ENCODE peak calls at places on chromosomes 2 and 18, in nine cellular contexts. One of them, this sample, is unnamed.

GRCh38 chr2:128187032-128187654 is 96.1 kb downstream of the UGGT1 start:
- DNase-seq in right atrium auricular region: no peak
- DNase-seq in left lung: no peak
- DNase-seq in Panc1: no peak
- DNase-seq in heart left ventricle: no peak
- DNase-seq in fibroblast of lung: peak; percentile 81
- DNase-seq in HCT116: no peak
- DNase-seq in CD4-positive, CD25-positive, alpha-beta regulatory T cell: no peak
- DNase-seq in upper lobe of left lung: no peak
- DNase-seq in this sample: no peak

GRCh38 chr2:220263300-220263699 is 635.9 kb downstream of the SLC4A3 start:
- DNase-seq in right atrium auricular region: no peak
- DNase-seq in left lung: no peak
- DNase-seq in Panc1: no peak
- DNase-seq in heart left ventricle: no peak
- DNase-seq in fibroblast of lung: no peak
- DNase-seq in HCT116: no peak
- DNase-seq in CD4-positive, CD25-positive, alpha-beta regulatory T cell: no peak
- DNase-seq in upper lobe of left lung: no peak
- DNase-seq in this sample: no peak

GRCh38 chr2:15485949-15486348 is 75.2 kb downstream of the NBAS start:
- DNase-seq in right atrium auricular region: no peak
- DNase-seq in left lung: no peak
- DNase-seq in Panc1: no peak
- DNase-seq in heart left ventricle: no peak
- DNase-seq in fibroblast of lung: no peak
- DNase-seq in HCT116: no peak
- DNase-seq in CD4-positive, CD25-positive, alpha-beta regulatory T cell: no peak
- DNase-seq in upper lobe of left lung: no peak
- DNase-seq in this sample: no peak

GRCh38 chr2:112839407-112840067 is 3.0 kb upstream of the IL1B start:
- DNase-seq in right atrium auricular region: peak; percentile 71
- DNase-seq in left lung: no peak
- DNase-seq in Panc1: no peak
- DNase-seq in heart left ventricle: no peak
- DNase-seq in fibroblast of lung: no peak
- DNase-seq in HCT116: no peak
- DNase-seq in CD4-positive, CD25-positive, alpha-beta regulatory T cell: no peak
- DNase-seq in upper lobe of left lung: peak; percentile 30
- DNase-seq in this sample: no peak

GRCh38 chr2:71927757-71928715 is 219.6 kb downstream of the CYP26B1 start:
- DNase-seq in right atrium auricular region: no peak
- DNase-seq in left lung: no peak
- DNase-seq in Panc1: no peak
- DNase-seq in heart left ventricle: no peak
- DNase-seq in fibroblast of lung: no peak
- DNase-seq in HCT116: no peak
- DNase-seq in CD4-positive, CD25-positive, alpha-beta regulatory T cell: no peak
- DNase-seq in upper lobe of left lung: no peak
- DNase-seq in this sample: no peak

GRCh38 chr2:120886967-120887672 is 151.5 kb downstream of the GLI2 start:
- DNase-seq in right atrium auricular region: no peak
- DNase-seq in left lung: peak; percentile 62
- DNase-seq in Panc1: no peak
- DNase-seq in heart left ventricle: no peak
- DNase-seq in fibroblast of lung: peak; percentile 58
- DNase-seq in HCT116: no peak
- DNase-seq in CD4-positive, CD25-positive, alpha-beta regulatory T cell: no peak
- DNase-seq in upper lobe of left lung: no peak
- DNase-seq in this sample: no peak

GRCh38 chr2:219687882-219688559 is 60.6 kb downstream of the SLC4A3 start:
- DNase-seq in right atrium auricular region: no peak
- DNase-seq in left lung: no peak
- DNase-seq in Panc1: no peak
- DNase-seq in heart left ventricle: no peak
- DNase-seq in fibroblast of lung: peak; percentile 40
- DNase-seq in HCT116: peak; percentile 83
- DNase-seq in CD4-positive, CD25-positive, alpha-beta regulatory T cell: no peak
- DNase-seq in upper lobe of left lung: no peak
- DNase-seq in this sample: no peak

GRCh38 chr18:24369420-24369819 is 28.2 kb downstream of the OSBPL1A start:
- DNase-seq in right atrium auricular region: no peak
- DNase-seq in left lung: no peak
- DNase-seq in Panc1: no peak
- DNase-seq in heart left ventricle: no peak
- DNase-seq in fibroblast of lung: peak; percentile 54
- DNase-seq in HCT116: no peak
- DNase-seq in CD4-positive, CD25-positive, alpha-beta regulatory T cell: no peak
- DNase-seq in upper lobe of left lung: no peak
- DNase-seq in this sample: no peak

GRCh38 chr2:159140070-159140774 is 146.3 kb downstream of the WDSUB1 start:
- DNase-seq in right atrium auricular region: no peak
- DNase-seq in left lung: no peak
- DNase-seq in Panc1: no peak
- DNase-seq in heart left ventricle: no peak
- DNase-seq in fibroblast of lung: peak; percentile 90
- DNase-seq in HCT116: no peak
- DNase-seq in CD4-positive, CD25-positive, alpha-beta regulatory T cell: no peak
- DNase-seq in upper lobe of left lung: no peak
- DNase-seq in this sample: no peak

GRCh38 chr2:150261691-150262090 is 225.8 kb downstream of the RND3 start:
- DNase-seq in right atrium auricular region: no peak
- DNase-seq in left lung: no peak
- DNase-seq in Panc1: no peak
- DNase-seq in heart left ventricle: no peak
- DNase-seq in fibroblast of lung: no peak
- DNase-seq in HCT116: no peak
- DNase-seq in CD4-positive, CD25-positive, alpha-beta regulatory T cell: no peak
- DNase-seq in upper lobe of left lung: no peak
- DNase-seq in this sample: no peak
- H3K9me3 ChIP-seq in right atrium auricular region: no peaks in the 10 kb centered on the region
- H3K9me3 ChIP-seq in left lung: no peaks in the 10 kb centered on the region
- H3K9me3 ChIP-seq in Panc1: no peaks in the 10 kb centered on the region
- H3K9me3 ChIP-seq in heart left ventricle: peaks cover 11% of the 10 kb centered on the region
- H3K9me3 ChIP-seq in fibroblast of lung: no peaks in the 10 kb centered on the region
- H3K9me3 ChIP-seq in HCT116: no peaks in the 10 kb centered on the region
- H3K9me3 ChIP-seq in CD4-positive, CD25-positive, alpha-beta regulatory T cell: no peaks in the 10 kb centered on the region
- H3K9me3 ChIP-seq in upper lobe of left lung: no peaks in the 10 kb centered on the region
- H3K9me3 ChIP-seq in this sample: no peaks in the 10 kb centered on the region

GRCh38 chr2:2568411-2568810 is 237.3 kb upstream of the MYT1L start:
- DNase-seq in right atrium auricular region: no peak
- DNase-seq in left lung: no peak
- DNase-seq in Panc1: no peak
- DNase-seq in heart left ventricle: no peak
- DNase-seq in fibroblast of lung: no peak
- DNase-seq in HCT116: no peak
- DNase-seq in CD4-positive, CD25-positive, alpha-beta regulatory T cell: no peak
- DNase-seq in upper lobe of left lung: no peak
- DNase-seq in this sample: no peak
- H3K9me3 ChIP-seq in right atrium auricular region: no peaks in the 10 kb centered on the region
- H3K9me3 ChIP-seq in left lung: no peaks in the 10 kb centered on the region
- H3K9me3 ChIP-seq in Panc1: no peaks in the 10 kb centered on the region
- H3K9me3 ChIP-seq in heart left ventricle: no peaks in the 10 kb centered on the region
- H3K9me3 ChIP-seq in fibroblast of lung: peaks cover 7% of the 10 kb centered on the region
- H3K9me3 ChIP-seq in HCT116: peaks cover 9% of the 10 kb centered on the region
- H3K9me3 ChIP-seq in CD4-positive, CD25-positive, alpha-beta regulatory T cell: no peaks in the 10 kb centered on the region
- H3K9me3 ChIP-seq in upper lobe of left lung: no peaks in the 10 kb centered on the region
- H3K9me3 ChIP-seq in this sample: no peaks in the 10 kb centered on the region

GRCh38 chr18:76750269-76750668 is 72.1 kb upstream of the ZNF236 start:
- DNase-seq in right atrium auricular region: no peak
- DNase-seq in left lung: no peak
- DNase-seq in Panc1: no peak
- DNase-seq in heart left ventricle: no peak
- DNase-seq in fibroblast of lung: no peak
- DNase-seq in HCT116: no peak
- DNase-seq in CD4-positive, CD25-positive, alpha-beta regulatory T cell: no peak
- DNase-seq in upper lobe of left lung: no peak
- DNase-seq in this sample: no peak
- H3K9me3 ChIP-seq in right atrium auricular region: peaks cover 7% of the 10 kb centered on the region
- H3K9me3 ChIP-seq in left lung: no peaks in the 10 kb centered on the region
- H3K9me3 ChIP-seq in Panc1: peaks cover 20% of the 10 kb centered on the region
- H3K9me3 ChIP-seq in heart left ventricle: peaks cover 29% of the 10 kb centered on the region
- H3K9me3 ChIP-seq in fibroblast of lung: no peaks in the 10 kb centered on the region
- H3K9me3 ChIP-seq in HCT116: peaks cover 7% of the 10 kb centered on the region
- H3K9me3 ChIP-seq in CD4-positive, CD25-positive, alpha-beta regulatory T cell: peaks cover 16% of the 10 kb centered on the region
- H3K9me3 ChIP-seq in upper lobe of left lung: peaks cover 18% of the 10 kb centered on the region
- H3K9me3 ChIP-seq in this sample: no peaks in the 10 kb centered on the region

GRCh38 chr2:47420214-47420613 is 17.3 kb downstream of the MSH2 start:
- DNase-seq in right atrium auricular region: no peak
- DNase-seq in left lung: no peak
- DNase-seq in Panc1: no peak
- DNase-seq in heart left ventricle: no peak
- DNase-seq in fibroblast of lung: no peak
- DNase-seq in HCT116: no peak
- DNase-seq in CD4-positive, CD25-positive, alpha-beta regulatory T cell: no peak
- DNase-seq in upper lobe of left lung: no peak
- DNase-seq in this sample: no peak

GRCh38 chr2:47422560-47422959 is 19.6 kb downstream of the MSH2 start:
- DNase-seq in right atrium auricular region: no peak
- DNase-seq in left lung: no peak
- DNase-seq in Panc1: no peak
- DNase-seq in heart left ventricle: no peak
- DNase-seq in fibroblast of lung: peak; percentile 69
- DNase-seq in HCT116: no peak
- DNase-seq in CD4-positive, CD25-positive, alpha-beta regulatory T cell: no peak
- DNase-seq in upper lobe of left lung: no peak
- DNase-seq in this sample: no peak

DNA sequence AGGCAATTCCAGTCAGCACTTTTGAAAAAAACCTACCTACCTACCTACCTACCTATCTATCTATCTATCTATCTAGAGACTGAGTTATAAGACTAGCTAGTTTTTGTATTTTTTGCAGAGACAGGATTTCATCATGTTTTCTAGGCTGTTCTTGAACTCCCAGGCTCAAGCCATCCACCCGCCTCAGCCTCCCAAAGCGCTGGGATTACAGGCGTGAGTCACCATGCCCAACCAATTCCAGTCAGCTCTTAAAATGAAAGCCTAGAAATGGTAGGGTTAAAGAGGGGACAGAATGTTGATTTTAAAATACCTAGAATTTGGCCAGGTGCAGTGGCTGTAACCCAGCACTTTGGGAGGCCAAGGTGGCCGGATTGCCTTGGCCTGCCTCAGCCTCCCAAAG is 19.1 kb downstream of the MSH2 start:
- DNase-seq in right atrium auricular region: no peak
- DNase-seq in left lung: no peak
- DNase-seq in Panc1: no peak
- DNase-seq in heart left ventricle: no peak
- DNase-seq in fibroblast of lung: no peak
- DNase-seq in HCT116: no peak
- DNase-seq in CD4-positive, CD25-positive, alpha-beta regulatory T cell: no peak
- DNase-seq in upper lobe of left lung: no peak
- DNase-seq in this sample: no peak
- H3K9me3 ChIP-seq in right atrium auricular region: no peaks in the 10 kb centered on the region
- H3K9me3 ChIP-seq in left lung: no peaks in the 10 kb centered on the region
- H3K9me3 ChIP-seq in Panc1: no peaks in the 10 kb centered on the region
- H3K9me3 ChIP-seq in heart left ventricle: no peaks in the 10 kb centered on the region
- H3K9me3 ChIP-seq in fibroblast of lung: no peaks in the 10 kb centered on the region
- H3K9me3 ChIP-seq in HCT116: no peaks in the 10 kb centered on the region
- H3K9me3 ChIP-seq in CD4-positive, CD25-positive, alpha-beta regulatory T cell: no peaks in the 10 kb centered on the region
- H3K9me3 ChIP-seq in upper lobe of left lung: no peaks in the 10 kb centered on the region
- H3K9me3 ChIP-seq in this sample: no peaks in the 10 kb centered on the region

GRCh38 chr18:48669180-48669675 is 130.4 kb downstream of the CTIF start:
- DNase-seq in right atrium auricular region: no peak
- DNase-seq in left lung: no peak
- DNase-seq in Panc1: no peak
- DNase-seq in heart left ventricle: no peak
- DNase-seq in fibroblast of lung: no peak
- DNase-seq in HCT116: no peak
- DNase-seq in CD4-positive, CD25-positive, alpha-beta regulatory T cell: no peak
- DNase-seq in upper lobe of left lung: no peak
- DNase-seq in this sample: no peak
- H3K9me3 ChIP-seq in right atrium auricular region: no peaks in the 10 kb centered on the region
- H3K9me3 ChIP-seq in left lung: no peaks in the 10 kb centered on the region
- H3K9me3 ChIP-seq in Panc1: no peaks in the 10 kb centered on the region
- H3K9me3 ChIP-seq in heart left ventricle: peaks cover 4% of the 10 kb centered on the region
- H3K9me3 ChIP-seq in fibroblast of lung: no peaks in the 10 kb centered on the region
- H3K9me3 ChIP-seq in HCT116: no peaks in the 10 kb centered on the region
- H3K9me3 ChIP-seq in CD4-positive, CD25-positive, alpha-beta regulatory T cell: peaks cover 7% of the 10 kb centered on the region
- H3K9me3 ChIP-seq in upper lobe of left lung: peaks cover 8% of the 10 kb centered on the region
- H3K9me3 ChIP-seq in this sample: no peaks in the 10 kb centered on the region

GRCh38 chr2:63712748-63713147 is 124.0 kb downstream of the MDH1 start:
- DNase-seq in right atrium auricular region: no peak
- DNase-seq in left lung: no peak
- DNase-seq in Panc1: no peak
- DNase-seq in heart left ventricle: no peak
- DNase-seq in fibroblast of lung: peak; percentile 5
- DNase-seq in HCT116: no peak
- DNase-seq in CD4-positive, CD25-positive, alpha-beta regulatory T cell: no peak
- DNase-seq in upper lobe of left lung: no peak
- DNase-seq in this sample: no peak

GRCh38 chr2:63719052-63719451 is 122.6 kb upstream of the UGP2 start:
- DNase-seq in right atrium auricular region: no peak
- DNase-seq in left lung: no peak
- DNase-seq in Panc1: no peak
- DNase-seq in heart left ventricle: no peak
- DNase-seq in fibroblast of lung: no peak
- DNase-seq in HCT116: no peak
- DNase-seq in CD4-positive, CD25-positive, alpha-beta regulatory T cell: no peak
- DNase-seq in upper lobe of left lung: no peak
- DNase-seq in this sample: no peak

GRCh38 chr2:63710732-63711131 is 122.0 kb downstream of the MDH1 start:
- DNase-seq in right atrium auricular region: no peak
- DNase-seq in left lung: no peak
- DNase-seq in Panc1: no peak
- DNase-seq in heart left ventricle: no peak
- DNase-seq in fibroblast of lung: no peak
- DNase-seq in HCT116: no peak
- DNase-seq in CD4-positive, CD25-positive, alpha-beta regulatory T cell: no peak
- DNase-seq in upper lobe of left lung: no peak
- DNase-seq in this sample: no peak

GRCh38 chr2:63721082-63721424 is 120.6 kb upstream of the UGP2 start:
- DNase-seq in right atrium auricular region: no peak
- DNase-seq in left lung: no peak
- DNase-seq in Panc1: no peak
- DNase-seq in heart left ventricle: no peak
- DNase-seq in fibroblast of lung: no peak
- DNase-seq in HCT116: no peak
- DNase-seq in CD4-positive, CD25-positive, alpha-beta regulatory T cell: no peak
- DNase-seq in upper lobe of left lung: no peak
- DNase-seq in this sample: no peak

DNA sequence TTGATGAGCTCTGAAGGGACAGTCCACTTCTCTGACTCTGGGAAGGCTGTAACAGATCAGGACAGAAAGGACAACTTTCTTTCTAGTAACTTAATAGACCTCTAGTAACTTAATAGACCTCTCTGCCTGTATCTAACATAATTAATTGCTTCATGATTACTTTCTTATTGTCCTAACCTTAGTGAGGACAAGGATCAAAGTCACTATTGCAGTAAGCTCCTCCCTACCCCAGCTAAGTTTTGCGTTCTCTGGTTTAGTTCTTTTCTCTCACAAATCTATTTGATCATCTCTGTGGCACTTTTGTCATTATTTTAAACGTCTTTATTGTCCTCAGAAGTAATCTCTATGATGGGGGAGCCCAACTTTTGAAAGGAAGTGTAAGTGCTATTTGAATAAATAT is 125.5 kb upstream of the UGP2 start:
- DNase-seq in right atrium auricular region: no peak
- DNase-seq in left lung: no peak
- DNase-seq in Panc1: no peak
- DNase-seq in heart left ventricle: no peak
- DNase-seq in fibroblast of lung: no peak
- DNase-seq in HCT116: no peak
- DNase-seq in CD4-positive, CD25-positive, alpha-beta regulatory T cell: no peak
- DNase-seq in upper lobe of left lung: no peak
- DNase-seq in this sample: no peak
- H3K9me3 ChIP-seq in right atrium auricular region: no peaks in the 10 kb centered on the region
- H3K9me3 ChIP-seq in left lung: no peaks in the 10 kb centered on the region
- H3K9me3 ChIP-seq in Panc1: no peaks in the 10 kb centered on the region
- H3K9me3 ChIP-seq in heart left ventricle: no peaks in the 10 kb centered on the region
- H3K9me3 ChIP-seq in fibroblast of lung: no peaks in the 10 kb centered on the region
- H3K9me3 ChIP-seq in HCT116: no peaks in the 10 kb centered on the region
- H3K9me3 ChIP-seq in CD4-positive, CD25-positive, alpha-beta regulatory T cell: no peaks in the 10 kb centered on the region
- H3K9me3 ChIP-seq in upper lobe of left lung: no peaks in the 10 kb centered on the region
- H3K9me3 ChIP-seq in this sample: no peaks in the 10 kb centered on the region

GRCh38 chr2:5111581-5111980 is 580.6 kb upstream of the SOX11 start:
- DNase-seq in right atrium auricular region: no peak
- DNase-seq in left lung: no peak
- DNase-seq in Panc1: no peak
- DNase-seq in heart left ventricle: no peak
- DNase-seq in fibroblast of lung: no peak
- DNase-seq in HCT116: no peak
- DNase-seq in CD4-positive, CD25-positive, alpha-beta regulatory T cell: no peak
- DNase-seq in upper lobe of left lung: no peak
- DNase-seq in this sample: no peak
- H3K9me3 ChIP-seq in right atrium auricular region: no peaks in the 10 kb centered on the region
- H3K9me3 ChIP-seq in left lung: no peaks in the 10 kb centered on the region
- H3K9me3 ChIP-seq in Panc1: peaks cover 18% of the 10 kb centered on the region
- H3K9me3 ChIP-seq in heart left ventricle: peaks cover 45% of the 10 kb centered on the region
- H3K9me3 ChIP-seq in fibroblast of lung: no peaks in the 10 kb centered on the region
- H3K9me3 ChIP-seq in HCT116: peaks cover 17% of the 10 kb centered on the region
- H3K9me3 ChIP-seq in CD4-positive, CD25-positive, alpha-beta regulatory T cell: peaks cover 15% of the 10 kb centered on the region
- H3K9me3 ChIP-seq in upper lobe of left lung: peaks cover 24% of the 10 kb centered on the region
- H3K9me3 ChIP-seq in this sample: peaks cover 6% of the 10 kb centered on the region